ENCODE peak calls at places on chromosomes 3 and 15, in ten cellular contexts. One of them, this sample, is unnamed.
A peak's percentile ranks its signal among the peaks of the same experiment; 100 is the strongest.

GRCh38 chr3:17195856-17196604 is 311.3 kb downstream of the PLCL2 start:
- DNase-seq in stomach: no peak
- DNase-seq in sigmoid colon: no peak
- DNase-seq in spleen: no peak
- DNase-seq in K562: no peak
- DNase-seq in HCT116: no peak
- DNase-seq in transverse colon: no peak
- DNase-seq in GM23338: peak; percentile 25
- DNase-seq in HL-60: peak; percentile 8
- DNase-seq in Panc1: no peak
- DNase-seq in this sample: no peak

GRCh38 chr15:91472316-91472756 is 372.3 kb downstream of the SV2B start:
- DNase-seq in transverse colon: no peak
- DNase-seq in sigmoid colon: no peak
- DNase-seq in K562: no peak
- DNase-seq in GM23338: no peak
- DNase-seq in Panc1: no peak
- DNase-seq in HCT116: no peak
- DNase-seq in stomach: no peak
- DNase-seq in HL-60: no peak
- DNase-seq in spleen: no peak
- DNase-seq in this sample: no peak

GRCh38 chr3:176867681-176868663 is 329.3 kb downstream of the TBL1XR1 start:
- DNase-seq in sigmoid colon: no peak
- DNase-seq in transverse colon: peak; percentile 40
- DNase-seq in Panc1: no peak
- DNase-seq in spleen: no peak
- DNase-seq in GM23338: no peak
- DNase-seq in K562: no peak
- DNase-seq in HL-60: no peak
- DNase-seq in HCT116: no peak
- DNase-seq in stomach: peak; percentile 73
- DNase-seq in this sample: peak; percentile 70

GRCh38 chr3:120498947-120499346 is 48.2 kb upstream of the FSTL1 start:
- DNase-seq in HCT116: no peak
- DNase-seq in K562: no peak
- DNase-seq in stomach: no peak
- DNase-seq in sigmoid colon: peak; percentile 82
- DNase-seq in spleen: no peak
- DNase-seq in GM23338: peak; percentile 83
- DNase-seq in transverse colon: no peak
- DNase-seq in Panc1: no peak
- DNase-seq in HL-60: no peak
- DNase-seq in this sample: peak; percentile 20

GRCh38 chr15:29825205-29825604 is 2.9 kb upstream of the TJP1 start:
- DNase-seq in stomach: no peak
- DNase-seq in K562: no peak
- DNase-seq in sigmoid colon: no peak
- DNase-seq in spleen: no peak
- DNase-seq in HCT116: no peak
- DNase-seq in transverse colon: no peak
- DNase-seq in HL-60: peak; percentile 14
- DNase-seq in Panc1: no peak
- DNase-seq in GM23338: no peak
- DNase-seq in this sample: no peak

GRCh38 chr15:40743921-40744809 is 10.9 kb downstream of the RMDN3 start:
- DNase-seq in GM23338: peak; percentile 27
- DNase-seq in spleen: peak; percentile 75
- DNase-seq in Panc1: no peak
- DNase-seq in transverse colon: no peak
- DNase-seq in HL-60: peak; percentile 28
- DNase-seq in sigmoid colon: peak; percentile 49
- DNase-seq in HCT116: no peak
- DNase-seq in stomach: no peak
- DNase-seq in K562: peak; percentile 62
- DNase-seq in this sample: no peak

GRCh38 chr15:100186366-100186765 is 155.4 kb downstream of the ADAMTS17 start:
- DNase-seq in transverse colon: no peak
- DNase-seq in sigmoid colon: peak; percentile 20
- DNase-seq in GM23338: no peak
- DNase-seq in Panc1: no peak
- DNase-seq in stomach: no peak
- DNase-seq in HCT116: no peak
- DNase-seq in HL-60: no peak
- DNase-seq in K562: no peak
- DNase-seq in spleen: peak; percentile 23
- DNase-seq in this sample: no peak

GRCh38 chr3:169668957-169669681 is 5.6 kb upstream of the MECOM start:
- DNase-seq in K562: peak; percentile 75
- DNase-seq in Panc1: no peak
- DNase-seq in transverse colon: peak; percentile 80
- DNase-seq in sigmoid colon: peak; percentile 70
- DNase-seq in GM23338: peak; percentile 93
- DNase-seq in stomach: peak; percentile 91
- DNase-seq in HCT116: peak; percentile 38
- DNase-seq in spleen: peak; percentile 88
- DNase-seq in HL-60: peak; percentile 38
- DNase-seq in this sample: no peak

GRCh38 chr3:127964053-127964452 is 49.0 kb downstream of the KBTBD12 start:
- DNase-seq in spleen: no peak
- DNase-seq in Panc1: no peak
- DNase-seq in GM23338: no peak
- DNase-seq in sigmoid colon: no peak
- DNase-seq in transverse colon: no peak
- DNase-seq in HL-60: no peak
- DNase-seq in stomach: no peak
- DNase-seq in K562: no peak
- DNase-seq in HCT116: no peak
- DNase-seq in this sample: no peak

GRCh38 chr15:99100245-99101173 is 4.4 kb upstream of the SYNM start:
- DNase-seq in stomach: peak; percentile 82
- DNase-seq in HL-60: peak; percentile 59
- DNase-seq in transverse colon: peak; percentile 83
- DNase-seq in GM23338: peak; percentile 93
- DNase-seq in K562: peak; percentile 74
- DNase-seq in HCT116: peak; percentile 36
- DNase-seq in Panc1: no peak
- DNase-seq in spleen: peak; percentile 87
- DNase-seq in sigmoid colon: peak; percentile 94
- DNase-seq in this sample: peak; percentile 87

GRCh38 chr3:71917540-71917939 is 132.6 kb upstream of the PROK2 start:
- DNase-seq in GM23338: no peak
- DNase-seq in HCT116: no peak
- DNase-seq in transverse colon: no peak
- DNase-seq in sigmoid colon: no peak
- DNase-seq in K562: no peak
- DNase-seq in Panc1: no peak
- DNase-seq in HL-60: no peak
- DNase-seq in stomach: no peak
- DNase-seq in spleen: no peak
- DNase-seq in this sample: no peak

GRCh38 chr3:150830094-150830681 is 67.2 kb upstream of the SIAH2 start:
- DNase-seq in spleen: no peak
- DNase-seq in HCT116: peak; percentile 15
- DNase-seq in K562: peak; percentile 47
- DNase-seq in GM23338: peak; percentile 60
- DNase-seq in HL-60: no peak
- DNase-seq in Panc1: peak; percentile 17
- DNase-seq in stomach: no peak
- DNase-seq in sigmoid colon: no peak
- DNase-seq in transverse colon: no peak
- DNase-seq in this sample: no peak

GRCh38 chr3:115843206-115843605 is 219.9 kb downstream of the GAP43 start:
- DNase-seq in GM23338: no peak
- DNase-seq in sigmoid colon: no peak
- DNase-seq in HCT116: no peak
- DNase-seq in HL-60: no peak
- DNase-seq in spleen: no peak
- DNase-seq in stomach: no peak
- DNase-seq in K562: no peak
- DNase-seq in Panc1: no peak
- DNase-seq in transverse colon: no peak
- DNase-seq in this sample: no peak

GRCh38 chr3:41602121-41602520 is 359.8 kb downstream of the ULK4 start:
- DNase-seq in spleen: no peak
- DNase-seq in stomach: no peak
- DNase-seq in HL-60: no peak
- DNase-seq in GM23338: no peak
- DNase-seq in transverse colon: no peak
- DNase-seq in Panc1: no peak
- DNase-seq in HCT116: no peak
- DNase-seq in K562: no peak
- DNase-seq in sigmoid colon: no peak
- DNase-seq in this sample: no peak

GRCh38 chr15:36294359-36294758 is 285.1 kb upstream of the CDIN1 start:
- DNase-seq in spleen: no peak
- DNase-seq in transverse colon: no peak
- DNase-seq in GM23338: peak; percentile 13
- DNase-seq in HL-60: no peak
- DNase-seq in Panc1: no peak
- DNase-seq in HCT116: no peak
- DNase-seq in stomach: no peak
- DNase-seq in K562: no peak
- DNase-seq in sigmoid colon: no peak
- DNase-seq in this sample: no peak

GRCh38 chr3:71064976-71065763 is 518.4 kb downstream of the FOXP1 start:
- DNase-seq in GM23338: peak; percentile 78
- DNase-seq in Panc1: no peak
- DNase-seq in stomach: peak; percentile 68
- DNase-seq in HCT116: no peak
- DNase-seq in spleen: peak; percentile 92
- DNase-seq in transverse colon: peak; percentile 66
- DNase-seq in K562: peak; percentile 70
- DNase-seq in sigmoid colon: peak; percentile 77
- DNase-seq in HL-60: peak; percentile 58
- DNase-seq in this sample: peak; percentile 64

GRCh38 chr15:99671926-99672701 is 61.1 kb downstream of the LYSMD4 start:
- DNase-seq in sigmoid colon: no peak
- DNase-seq in stomach: no peak
- DNase-seq in Panc1: no peak
- DNase-seq in GM23338: no peak
- DNase-seq in K562: no peak
- DNase-seq in spleen: no peak
- DNase-seq in HCT116: no peak
- DNase-seq in HL-60: no peak
- DNase-seq in transverse colon: no peak
- DNase-seq in this sample: no peak

GRCh38 chr3:81592101-81592500 is 169.3 kb downstream of the GBE1 start:
- DNase-seq in stomach: no peak
- DNase-seq in sigmoid colon: no peak
- DNase-seq in HL-60: no peak
- DNase-seq in HCT116: no peak
- DNase-seq in GM23338: peak; percentile 3
- DNase-seq in transverse colon: no peak
- DNase-seq in spleen: no peak
- DNase-seq in Panc1: no peak
- DNase-seq in K562: no peak
- DNase-seq in this sample: no peak
- H3K27me3 ChIP-seq in stomach: no peaks in the 10 kb centered on the region
- H3K27me3 ChIP-seq in sigmoid colon: no peaks in the 10 kb centered on the region
- H3K27me3 ChIP-seq in HL-60: no peaks in the 10 kb centered on the region
- H3K27me3 ChIP-seq in HCT116: no peaks in the 10 kb centered on the region
- H3K27me3 ChIP-seq in GM23338: no peaks in the 10 kb centered on the region
- H3K27me3 ChIP-seq in transverse colon: no peaks in the 10 kb centered on the region
- H3K27me3 ChIP-seq in spleen: no peaks in the 10 kb centered on the region
- H3K27me3 ChIP-seq in Panc1: no peaks in the 10 kb centered on the region
- H3K27me3 ChIP-seq in K562: no peaks in the 10 kb centered on the region
- H3K27me3 ChIP-seq in this sample: no peaks in the 10 kb centered on the region

GRCh38 chr3:81445712-81446111 is 315.7 kb downstream of the GBE1 start:
- DNase-seq in GM23338: no peak
- DNase-seq in stomach: no peak
- DNase-seq in sigmoid colon: no peak
- DNase-seq in transverse colon: no peak
- DNase-seq in Panc1: no peak
- DNase-seq in HL-60: no peak
- DNase-seq in K562: no peak
- DNase-seq in spleen: no peak
- DNase-seq in HCT116: no peak
- DNase-seq in this sample: no peak
- TF ChIP-seq CTCF in GM23338: no peak
- TF ChIP-seq CTCF in stomach: no peak
- TF ChIP-seq CTCF in sigmoid colon: no peak
- TF ChIP-seq CTCF in transverse colon: no peak
- TF ChIP-seq CTCF in Panc1: no peak
- TF ChIP-seq CTCF in HL-60: no peak
- TF ChIP-seq CTCF in K562: no peak
- TF ChIP-seq CTCF in spleen: no peak
- TF ChIP-seq CTCF in HCT116: no peak
- TF ChIP-seq CTCF in this sample: no peak

DNA sequence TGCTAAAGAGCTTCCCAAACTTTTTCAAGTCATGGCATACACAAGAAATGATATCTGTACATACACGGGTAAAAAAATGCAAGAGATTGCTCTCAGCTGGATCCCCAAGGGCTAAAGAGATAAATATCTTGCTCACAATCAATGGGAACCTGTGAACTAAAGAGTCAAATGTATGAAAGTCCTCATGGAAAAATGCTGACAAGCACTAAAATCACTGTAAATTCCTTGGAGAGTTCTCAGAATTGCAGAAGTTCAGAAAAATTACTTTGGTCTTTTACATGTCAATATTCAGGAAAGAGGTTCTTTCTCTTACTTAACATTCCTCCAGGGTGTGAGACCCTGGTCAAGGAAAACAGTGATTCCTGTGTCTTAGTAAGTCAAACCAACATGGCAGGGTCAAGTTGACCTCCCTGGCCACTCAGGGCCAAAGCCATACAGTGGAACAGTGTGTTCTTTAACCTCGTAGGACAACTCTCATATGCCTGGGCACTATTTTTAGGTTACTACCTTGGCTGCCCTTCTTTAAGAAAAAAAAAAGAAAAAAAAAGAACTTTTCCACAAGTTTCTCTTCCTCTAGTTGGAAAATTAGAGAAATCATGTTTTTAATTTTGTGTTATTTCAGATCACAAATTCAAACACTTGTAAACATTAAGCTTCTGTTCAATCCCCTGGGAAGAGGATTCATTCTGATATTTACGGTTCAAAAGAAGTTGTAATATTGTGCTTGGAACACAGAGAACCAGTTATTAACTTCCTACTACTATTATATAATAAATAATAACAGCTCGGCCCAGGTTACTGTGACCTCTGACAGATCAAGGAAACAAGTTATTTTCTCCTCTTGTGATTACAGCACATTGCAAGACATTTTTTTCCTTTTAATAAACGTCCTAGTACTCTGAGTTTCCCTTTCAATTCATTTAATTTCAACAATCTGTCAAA is 12.5 kb downstream of the SSR3 start:
- DNase-seq in HL-60: no peak
- DNase-seq in HCT116: no peak
- DNase-seq in transverse colon: no peak
- DNase-seq in spleen: no peak
- DNase-seq in stomach: no peak
- DNase-seq in Panc1: no peak
- DNase-seq in sigmoid colon: no peak
- DNase-seq in K562: no peak
- DNase-seq in GM23338: no peak
- DNase-seq in this sample: no peak
- TF ChIP-seq POLR2AphosphoS5 in HL-60: no peak
- TF ChIP-seq POLR2AphosphoS5 in HCT116: no peak
- TF ChIP-seq POLR2AphosphoS5 in transverse colon: no peak
- TF ChIP-seq POLR2AphosphoS5 in spleen: no peak
- TF ChIP-seq POLR2AphosphoS5 in stomach: no peak
- TF ChIP-seq POLR2AphosphoS5 in Panc1: no peak
- TF ChIP-seq POLR2AphosphoS5 in sigmoid colon: no peak
- TF ChIP-seq POLR2AphosphoS5 in K562: no peak
- TF ChIP-seq POLR2AphosphoS5 in GM23338: no peak
- TF ChIP-seq POLR2AphosphoS5 in this sample: no peak

GRCh38 chr3:69784854-69785523 is 45.7 kb downstream of the MITF start:
- DNase-seq in sigmoid colon: peak; percentile 89
- DNase-seq in stomach: no peak
- DNase-seq in HCT116: no peak
- DNase-seq in Panc1: no peak
- DNase-seq in K562: peak; percentile 57
- DNase-seq in GM23338: no peak
- DNase-seq in transverse colon: peak; percentile 21
- DNase-seq in spleen: no peak
- DNase-seq in HL-60: no peak
- DNase-seq in this sample: no peak
- H3K27me3 ChIP-seq in sigmoid colon: no peaks in the 10 kb centered on the region
- H3K27me3 ChIP-seq in stomach: no peaks in the 10 kb centered on the region
- H3K27me3 ChIP-seq in HCT116: no peaks in the 10 kb centered on the region
- H3K27me3 ChIP-seq in Panc1: no peaks in the 10 kb centered on the region
- H3K27me3 ChIP-seq in K562: no peaks in the 10 kb centered on the region
- H3K27me3 ChIP-seq in GM23338: no peaks in the 10 kb centered on the region
- H3K27me3 ChIP-seq in transverse colon: no peaks in the 10 kb centered on the region
- H3K27me3 ChIP-seq in spleen: no peaks in the 10 kb centered on the region
- H3K27me3 ChIP-seq in HL-60: peaks cover 2% of the 10 kb centered on the region
- H3K27me3 ChIP-seq in this sample: no peaks in the 10 kb centered on the region

This sample was measured in breast epithelium.